ENCODE peak calls at places on chromosomes 3 and 15, in ten cellular contexts. One of them, this sample, is unnamed.
A peak's percentile ranks its signal among the peaks of the same experiment; 100 is the strongest.

GRCh38 chr3:107525101-107525953 is 2.6 kb downstream of the BBX start:
- DNase-seq in heart right ventricle: peak; percentile 55
- DNase-seq in breast epithelium: no peak
- DNase-seq in adipocyte: peak; percentile 76
- DNase-seq in sigmoid colon: peak; percentile 70
- DNase-seq in MM.1S: peak; percentile 9
- DNase-seq in transverse colon: peak; percentile 23
- DNase-seq in left lung: peak; percentile 52
- DNase-seq in colonic mucosa: peak; percentile 63
- DNase-seq in neuronal stem cell: peak; percentile 9
- DNase-seq in this sample: no peak

GRCh38 chr3:42769477-42770131 is 3.4 kb downstream of the CCDC13 start:
- DNase-seq in heart right ventricle: no peak
- DNase-seq in breast epithelium: no peak
- DNase-seq in adipocyte: no peak
- DNase-seq in sigmoid colon: no peak
- DNase-seq in MM.1S: no peak
- DNase-seq in transverse colon: no peak
- DNase-seq in left lung: peak; percentile 25
- DNase-seq in colonic mucosa: no peak
- DNase-seq in neuronal stem cell: no peak
- DNase-seq in this sample: no peak

GRCh38 chr3:18424213-18424861 is 802 bp downstream of the SATB1 start:
- DNase-seq in heart right ventricle: no peak
- DNase-seq in breast epithelium: no peak
- DNase-seq in adipocyte: no peak
- DNase-seq in sigmoid colon: peak; percentile 63
- DNase-seq in MM.1S: peak; percentile 32
- DNase-seq in transverse colon: peak; percentile 15
- DNase-seq in left lung: peak; percentile 31
- DNase-seq in colonic mucosa: peak; percentile 50
- DNase-seq in neuronal stem cell: no peak
- DNase-seq in this sample: no peak

GRCh38 chr15:75672646-75673425 is 25.1 kb downstream of the SNX33 start:
- DNase-seq in heart right ventricle: peak; percentile 50
- DNase-seq in breast epithelium: no peak
- DNase-seq in adipocyte: peak; percentile 65
- DNase-seq in sigmoid colon: peak; percentile 87
- DNase-seq in MM.1S: no peak
- DNase-seq in transverse colon: no peak
- DNase-seq in left lung: no peak
- DNase-seq in colonic mucosa: no peak
- DNase-seq in neuronal stem cell: no peak
- DNase-seq in this sample: no peak

GRCh38 chr3:170740726-170741591 is 129.0 kb downstream of the RPL22L1 start:
- DNase-seq in heart right ventricle: peak; percentile 25
- DNase-seq in breast epithelium: peak; percentile 82
- DNase-seq in adipocyte: peak; percentile 95
- DNase-seq in sigmoid colon: peak; percentile 88
- DNase-seq in MM.1S: no peak
- DNase-seq in transverse colon: peak; percentile 13
- DNase-seq in left lung: no peak
- DNase-seq in colonic mucosa: peak; percentile 21
- DNase-seq in neuronal stem cell: no peak
- DNase-seq in this sample: peak; percentile 75

GRCh38 chr15:34855893-34856292 is 60.5 kb upstream of the ACTC1 start:
- DNase-seq in heart right ventricle: no peak
- DNase-seq in breast epithelium: no peak
- DNase-seq in adipocyte: peak; percentile 20
- DNase-seq in sigmoid colon: no peak
- DNase-seq in MM.1S: no peak
- DNase-seq in transverse colon: no peak
- DNase-seq in left lung: no peak
- DNase-seq in colonic mucosa: no peak
- DNase-seq in neuronal stem cell: no peak
- DNase-seq in this sample: peak; percentile 83

GRCh38 chr3:116057403-116058006 is 387.8 kb downstream of the LSAMP start:
- DNase-seq in heart right ventricle: no peak
- DNase-seq in breast epithelium: no peak
- DNase-seq in adipocyte: peak; percentile 34
- DNase-seq in sigmoid colon: no peak
- DNase-seq in MM.1S: no peak
- DNase-seq in transverse colon: no peak
- DNase-seq in left lung: no peak
- DNase-seq in colonic mucosa: no peak
- DNase-seq in neuronal stem cell: no peak
- DNase-seq in this sample: no peak

GRCh38 chr3:128190501-128190900 is 37.2 kb downstream of the EEFSEC start:
- DNase-seq in heart right ventricle: no peak
- DNase-seq in breast epithelium: no peak
- DNase-seq in adipocyte: no peak
- DNase-seq in sigmoid colon: no peak
- DNase-seq in MM.1S: no peak
- DNase-seq in transverse colon: no peak
- DNase-seq in left lung: no peak
- DNase-seq in colonic mucosa: peak; percentile 4
- DNase-seq in neuronal stem cell: no peak
- DNase-seq in this sample: no peak

GRCh38 chr15:60118564-60119080 is 114.5 kb downstream of the FOXB1 start:
- DNase-seq in heart right ventricle: no peak
- DNase-seq in breast epithelium: no peak
- DNase-seq in adipocyte: no peak
- DNase-seq in sigmoid colon: no peak
- DNase-seq in MM.1S: no peak
- DNase-seq in transverse colon: no peak
- DNase-seq in left lung: no peak
- DNase-seq in colonic mucosa: no peak
- DNase-seq in neuronal stem cell: peak; percentile 58
- DNase-seq in this sample: no peak

GRCh38 chr3:171874251-171874679 is 31.1 kb downstream of the TMEM212 start:
- DNase-seq in heart right ventricle: no peak
- DNase-seq in breast epithelium: no peak
- DNase-seq in adipocyte: peak; percentile 97
- DNase-seq in sigmoid colon: no peak
- DNase-seq in MM.1S: no peak
- DNase-seq in transverse colon: no peak
- DNase-seq in left lung: no peak
- DNase-seq in colonic mucosa: no peak
- DNase-seq in neuronal stem cell: no peak
- DNase-seq in this sample: no peak

GRCh38 chr3:13141991-13142412 is 68.8 kb upstream of the IQSEC1 start:
- DNase-seq in heart right ventricle: peak; percentile 32
- DNase-seq in breast epithelium: no peak
- DNase-seq in adipocyte: peak; percentile 52
- DNase-seq in sigmoid colon: peak; percentile 46
- DNase-seq in MM.1S: peak; percentile 30
- DNase-seq in transverse colon: no peak
- DNase-seq in left lung: no peak
- DNase-seq in colonic mucosa: no peak
- DNase-seq in neuronal stem cell: peak; percentile 73
- DNase-seq in this sample: no peak

GRCh38 chr3:56773588-56774330 is 28.0 kb downstream of the ARHGEF3 start:
- DNase-seq in heart right ventricle: no peak
- DNase-seq in breast epithelium: no peak
- DNase-seq in adipocyte: peak; percentile 24
- DNase-seq in sigmoid colon: no peak
- DNase-seq in MM.1S: no peak
- DNase-seq in transverse colon: no peak
- DNase-seq in left lung: no peak
- DNase-seq in colonic mucosa: no peak
- DNase-seq in neuronal stem cell: no peak
- DNase-seq in this sample: no peak
- H3K36me3 ChIP-seq in heart right ventricle: peaks cover 6% of the 10 kb centered on the region
- H3K36me3 ChIP-seq in breast epithelium: no peaks in the 10 kb centered on the region
- H3K36me3 ChIP-seq in adipocyte: peaks cover 9% of the 10 kb centered on the region
- H3K36me3 ChIP-seq in sigmoid colon: no peaks in the 10 kb centered on the region
- H3K36me3 ChIP-seq in MM.1S: no peaks in the 10 kb centered on the region
- H3K36me3 ChIP-seq in transverse colon: no peaks in the 10 kb centered on the region
- H3K36me3 ChIP-seq in left lung: no peaks in the 10 kb centered on the region
- H3K36me3 ChIP-seq in colonic mucosa: no peaks in the 10 kb centered on the region
- H3K36me3 ChIP-seq in neuronal stem cell: no peaks in the 10 kb centered on the region
- H3K36me3 ChIP-seq in this sample: no peaks in the 10 kb centered on the region

GRCh38 chr15:92818658-92819311 is 81.3 kb upstream of the CHD2 start:
- DNase-seq in heart right ventricle: no peak
- DNase-seq in breast epithelium: no peak
- DNase-seq in adipocyte: no peak
- DNase-seq in sigmoid colon: no peak
- DNase-seq in MM.1S: peak; percentile 71
- DNase-seq in transverse colon: no peak
- DNase-seq in left lung: peak; percentile 22
- DNase-seq in colonic mucosa: no peak
- DNase-seq in neuronal stem cell: no peak
- DNase-seq in this sample: peak; percentile 39
- H3K4me1 ChIP-seq in heart right ventricle: peaks cover 21% of the 10 kb centered on the region
- H3K4me1 ChIP-seq in breast epithelium: no peaks in the 10 kb centered on the region
- H3K4me1 ChIP-seq in adipocyte: peaks cover 15% of the 10 kb centered on the region
- H3K4me1 ChIP-seq in sigmoid colon: peaks cover 18% of the 10 kb centered on the region
- H3K4me1 ChIP-seq in MM.1S: peaks cover 46% of the 10 kb centered on the region
- H3K4me1 ChIP-seq in transverse colon: peaks cover 41% of the 10 kb centered on the region
- H3K4me1 ChIP-seq in left lung: peaks cover 44% of the 10 kb centered on the region
- H3K4me1 ChIP-seq in colonic mucosa: peaks cover 7% of the 10 kb centered on the region
- H3K4me1 ChIP-seq in neuronal stem cell: peaks cover 29% of the 10 kb centered on the region
- H3K4me1 ChIP-seq in this sample: no peaks in the 10 kb centered on the region

GRCh38 chr3:135966349-135966695 is 794 bp downstream of the PPP2R3A start:
- DNase-seq in heart right ventricle: no peak
- DNase-seq in breast epithelium: no peak
- DNase-seq in adipocyte: peak; percentile 73
- DNase-seq in sigmoid colon: no peak
- DNase-seq in MM.1S: no peak
- DNase-seq in transverse colon: no peak
- DNase-seq in left lung: peak; percentile 47
- DNase-seq in colonic mucosa: no peak
- DNase-seq in neuronal stem cell: no peak
- DNase-seq in this sample: no peak

GRCh38 chr3:135965129-135965505 is 411 bp upstream of the PPP2R3A start:
- DNase-seq in heart right ventricle: no peak
- DNase-seq in breast epithelium: no peak
- DNase-seq in adipocyte: no peak
- DNase-seq in sigmoid colon: no peak
- DNase-seq in MM.1S: no peak
- DNase-seq in transverse colon: no peak
- DNase-seq in left lung: peak; percentile 32
- DNase-seq in colonic mucosa: no peak
- DNase-seq in neuronal stem cell: no peak
- DNase-seq in this sample: no peak

GRCh38 chr3:135965506-135966348 is at the start of gene PPP2R3A:
- DNase-seq in heart right ventricle: peak; percentile 89
- DNase-seq in breast epithelium: peak; percentile 79
- DNase-seq in adipocyte: peak; percentile 91
- DNase-seq in sigmoid colon: peak; percentile 94
- DNase-seq in MM.1S: peak; percentile 73
- DNase-seq in transverse colon: peak; percentile 86
- DNase-seq in left lung: peak; percentile 84
- DNase-seq in colonic mucosa: peak; percentile 85
- DNase-seq in neuronal stem cell: peak; percentile 90
- DNase-seq in this sample: peak; percentile 93

GRCh38 chr3:135967867-135968266 is 2.3 kb downstream of the PPP2R3A start:
- DNase-seq in heart right ventricle: no peak
- DNase-seq in breast epithelium: no peak
- DNase-seq in adipocyte: no peak
- DNase-seq in sigmoid colon: no peak
- DNase-seq in MM.1S: no peak
- DNase-seq in transverse colon: no peak
- DNase-seq in left lung: no peak
- DNase-seq in colonic mucosa: no peak
- DNase-seq in neuronal stem cell: no peak
- DNase-seq in this sample: no peak

DNA sequence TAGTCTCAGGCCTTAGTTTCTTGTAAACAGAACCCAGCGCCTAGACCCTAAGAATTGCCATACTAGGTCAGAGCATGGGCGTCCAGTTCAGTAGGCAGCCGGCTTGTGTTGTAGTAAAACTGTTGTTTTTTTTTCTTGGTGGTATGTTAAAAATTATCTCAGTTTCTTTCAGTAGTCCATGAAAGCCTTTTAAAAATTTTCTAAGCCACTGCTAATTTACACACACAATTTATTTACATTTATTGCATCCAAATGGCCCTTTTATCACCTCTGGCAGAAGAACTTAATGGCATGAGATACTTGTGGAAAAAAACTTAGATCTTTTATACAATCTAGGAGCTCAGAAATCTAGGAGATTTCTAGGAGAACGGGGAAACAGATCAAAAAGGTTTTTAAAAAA is 1.3 kb downstream of the PPP2R3A start:
- DNase-seq in heart right ventricle: no peak
- DNase-seq in breast epithelium: no peak
- DNase-seq in adipocyte: no peak
- DNase-seq in sigmoid colon: no peak
- DNase-seq in MM.1S: no peak
- DNase-seq in transverse colon: no peak
- DNase-seq in left lung: no peak
- DNase-seq in colonic mucosa: no peak
- DNase-seq in neuronal stem cell: no peak
- DNase-seq in this sample: no peak
- H3K4me3 ChIP-seq in heart right ventricle: peak overlapping the region; percentile 78
- H3K4me3 ChIP-seq in breast epithelium: peak overlapping the region; percentile 81
- H3K4me3 ChIP-seq in adipocyte: peak overlapping the region; percentile 91
- H3K4me3 ChIP-seq in sigmoid colon: peak overlapping the region; percentile 68
- H3K4me3 ChIP-seq in MM.1S: peak overlapping the region; percentile 89
- H3K4me3 ChIP-seq in transverse colon: peak overlapping the region; percentile 67
- H3K4me3 ChIP-seq in left lung: peak overlapping the region; percentile 56
- H3K4me3 ChIP-seq in colonic mucosa: peak overlapping the region; percentile 71
- H3K4me3 ChIP-seq in neuronal stem cell: peak overlapping the region; percentile 71
- H3K4me3 ChIP-seq in this sample: peak overlapping the region; percentile 76

GRCh38 chr3:119494597-119494996 is 3.8 kb upstream of the TIMMDC1 start:
- DNase-seq in heart right ventricle: no peak
- DNase-seq in breast epithelium: no peak
- DNase-seq in adipocyte: no peak
- DNase-seq in sigmoid colon: no peak
- DNase-seq in MM.1S: no peak
- DNase-seq in transverse colon: no peak
- DNase-seq in left lung: no peak
- DNase-seq in colonic mucosa: no peak
- DNase-seq in neuronal stem cell: no peak
- DNase-seq in this sample: no peak

GRCh38 chr3:119492810-119493209 is 5.5 kb upstream of the TIMMDC1 start:
- DNase-seq in heart right ventricle: no peak
- DNase-seq in breast epithelium: no peak
- DNase-seq in adipocyte: no peak
- DNase-seq in sigmoid colon: no peak
- DNase-seq in MM.1S: no peak
- DNase-seq in transverse colon: no peak
- DNase-seq in left lung: no peak
- DNase-seq in colonic mucosa: no peak
- DNase-seq in neuronal stem cell: no peak
- DNase-seq in this sample: no peak

GRCh38 chr3:119492128-119492527 is 6.2 kb upstream of the TIMMDC1 start:
- DNase-seq in heart right ventricle: no peak
- DNase-seq in breast epithelium: no peak
- DNase-seq in adipocyte: no peak
- DNase-seq in sigmoid colon: no peak
- DNase-seq in MM.1S: no peak
- DNase-seq in transverse colon: no peak
- DNase-seq in left lung: no peak
- DNase-seq in colonic mucosa: no peak
- DNase-seq in neuronal stem cell: no peak
- DNase-seq in this sample: no peak

GRCh38 chr3:119485563-119485962 is 12.8 kb upstream of the TIMMDC1 start:
- DNase-seq in heart right ventricle: no peak
- DNase-seq in breast epithelium: no peak
- DNase-seq in adipocyte: no peak
- DNase-seq in sigmoid colon: no peak
- DNase-seq in MM.1S: no peak
- DNase-seq in transverse colon: no peak
- DNase-seq in left lung: no peak
- DNase-seq in colonic mucosa: no peak
- DNase-seq in neuronal stem cell: no peak
- DNase-seq in this sample: no peak

GRCh38 chr3:119490153-119490552 is 8.2 kb upstream of the TIMMDC1 start:
- DNase-seq in heart right ventricle: no peak
- DNase-seq in breast epithelium: no peak
- DNase-seq in adipocyte: no peak
- DNase-seq in sigmoid colon: no peak
- DNase-seq in MM.1S: no peak
- DNase-seq in transverse colon: no peak
- DNase-seq in left lung: no peak
- DNase-seq in colonic mucosa: no peak
- DNase-seq in neuronal stem cell: no peak
- DNase-seq in this sample: no peak
- H3K36me3 ChIP-seq in heart right ventricle: peaks cover 10% of the 10 kb centered on the region
- H3K36me3 ChIP-seq in breast epithelium: peaks cover 4% of the 10 kb centered on the region
- H3K36me3 ChIP-seq in adipocyte: peaks cover 59% of the 10 kb centered on the region
- H3K36me3 ChIP-seq in sigmoid colon: peaks cover 14% of the 10 kb centered on the region
- H3K36me3 ChIP-seq in MM.1S: no peaks in the 10 kb centered on the region
- H3K36me3 ChIP-seq in transverse colon: peaks cover 38% of the 10 kb centered on the region
- H3K36me3 ChIP-seq in left lung: no peaks in the 10 kb centered on the region
- H3K36me3 ChIP-seq in colonic mucosa: no peaks in the 10 kb centered on the region
- H3K36me3 ChIP-seq in neuronal stem cell: peaks cover 15% of the 10 kb centered on the region
- H3K36me3 ChIP-seq in this sample: peaks cover 21% of the 10 kb centered on the region

This sample was measured in ascending aorta.